ENCODE peak calls at places on chromosomes 13 and 19, in seven cellular contexts. G is heart right ventricle, U is BE2C, V is endodermal cell, E is transverse colon, W is A549, H is tibial artery. X is an unnamed sample.

GRCh38 chr13:39942901-39943273 is 287.4 kb downstream of the COG6 start:
- DNase-seq in G (peak), U (peak), V (peak), E (peak), W (peak), H (peak), X (peak)

GRCh38 chr13:26132756-26133155 is 80.9 kb upstream of the SHISA2 start:
- DNase-seq in G (no peak), U (no peak), V (no peak), E (no peak), W (no peak), H (no peak), X (no peak)

GRCh38 chr19:10603084-10603872 is 16.2 kb upstream of the AP1M2 start:
- DNase-seq in G (peak), U (no peak), V (peak), E (peak), W (no peak), H (peak), X (no peak)

GRCh38 chr19:45098521-45099464 is 5.8 kb downstream of the PPP1R37 start:
- DNase-seq in G (peak), U (peak), V (peak), E (no peak), W (no peak), H (no peak), X (no peak)

GRCh38 chr19:55257461-55258411 is 1.1 kb downstream of the PPP6R1 start:
- DNase-seq in G (no peak), U (no peak), V (peak), E (no peak), W (no peak), H (no peak), X (peak)

GRCh38 chr19:58558066-58558622 is at the start of gene UBE2M:
- DNase-seq in G (peak), U (peak), V (peak), E (peak), W (no peak), H (peak), X (peak)

GRCh38 chr13:31012285-31013024 is 80.0 kb downstream of the TEX26 start:
- DNase-seq in G (no peak), U (no peak), V (peak), E (no peak), W (peak), H (no peak), X (no peak)

GRCh38 chr19:35404879-35405622 is 34.2 kb downstream of the GPR42 start:
- DNase-seq in G (no peak), U (no peak), V (peak), E (peak), W (peak), H (no peak), X (no peak)

GRCh38 chr19:34484328-34484727 is 2.8 kb downstream of the WTIP start:
- DNase-seq in G (peak), U (no peak), V (no peak), E (no peak), W (no peak), H (no peak), X (no peak)

GRCh38 chr19:42628411-42629135 is 33.8 kb upstream of the CEACAM8 start:
- DNase-seq in G (no peak), U (no peak), V (no peak), E (no peak), W (no peak), H (no peak), X (no peak)

GRCh38 chr19:54162241-54162805 is 2.8 kb upstream of the LENG1 start:
- DNase-seq in G (peak), U (peak), V (peak), E (peak), W (peak), H (peak), X (peak)

GRCh38 chr19:1780272-1780957 is 27.1 kb downstream of the ONECUT3 start:
- DNase-seq in G (no peak), U (no peak), V (no peak), E (no peak), W (no peak), H (no peak), X (no peak)

GRCh38 chr19:48509467-48510194 is 2.0 kb downstream of the LMTK3 start:
- DNase-seq in G (no peak), U (no peak), V (peak), E (no peak), W (no peak), H (no peak), X (no peak)

GRCh38 chr13:94710081-94710809 is 2.1 kb downstream of the SOX21 start:
- DNase-seq in G (no peak), U (no peak), V (no peak), E (no peak), W (no peak), H (no peak), X (no peak)

GRCh38 chr13:28743499-28744083 is 24.8 kb upstream of the SLC46A3 start:
- DNase-seq in G (no peak), U (no peak), V (peak), E (no peak), W (no peak), H (no peak), X (no peak)

GRCh38 chr19:18901503-18901890 is 5.5 kb upstream of the CERS1 start:
- DNase-seq in G (no peak), U (no peak), V (no peak), E (no peak), W (no peak), H (no peak), X (no peak)

GRCh38 chr13:77028202-77028601 is 1.2 kb upstream of the FBXL3 start:
- DNase-seq in G (no peak), U (no peak), V (no peak), E (no peak), W (no peak), H (peak), X (no peak)

GRCh38 chr19:33409035-33409434 is 35.5 kb downstream of the CEBPG start:
- DNase-seq in G (no peak), U (no peak), V (no peak), E (no peak), W (no peak), H (no peak), X (peak)

GRCh38 chr13:63609574-63609973 is 2193.9 kb upstream of the PCDH20 start:
- DNase-seq in G (no peak), U (no peak), V (no peak), E (no peak), W (no peak), H (no peak), X (no peak)

DNA sequence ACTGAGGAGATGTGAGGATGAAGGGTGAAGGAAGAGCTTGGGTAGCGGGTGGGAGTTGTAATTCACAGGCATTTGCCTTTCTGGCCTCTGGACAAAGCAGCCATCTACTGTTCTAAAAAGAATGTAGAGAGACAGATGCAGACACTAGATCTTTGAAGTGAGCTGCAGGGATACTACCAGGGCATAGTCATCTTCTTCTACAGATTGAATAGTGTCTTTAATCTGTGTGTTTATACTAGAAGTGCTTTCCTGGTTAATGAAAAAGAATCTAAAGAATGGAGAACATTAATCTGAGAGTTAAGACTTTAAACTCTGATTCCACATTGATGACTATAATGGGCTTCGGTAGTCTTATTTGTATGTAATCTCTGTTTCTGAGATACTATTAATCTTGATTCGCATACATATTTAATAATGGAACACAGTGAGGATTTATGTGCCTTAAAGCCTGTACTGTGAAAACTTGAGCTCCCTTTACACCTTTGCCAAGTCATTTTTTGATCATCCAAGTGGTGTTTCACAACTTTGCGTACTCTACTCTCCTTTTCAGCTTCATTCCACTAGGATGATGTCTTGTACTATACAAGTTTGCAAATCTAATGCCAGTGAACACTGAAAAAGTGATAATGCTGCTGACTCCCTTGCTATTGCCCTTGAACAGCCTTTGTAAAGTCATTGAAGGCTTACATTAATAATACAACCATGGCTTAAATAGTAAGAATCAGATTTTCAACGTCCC is 2199.4 kb upstream of the PCDH20 start:
- DNase-seq in G (no peak), U (no peak), V (no peak), E (no peak), W (no peak), H (no peak), X (no peak)
- TF ChIP-seq CTCF in G (no peak), U (no peak), V (no peak), E (no peak), W (no peak), H (no peak), X (no peak)

DNA sequence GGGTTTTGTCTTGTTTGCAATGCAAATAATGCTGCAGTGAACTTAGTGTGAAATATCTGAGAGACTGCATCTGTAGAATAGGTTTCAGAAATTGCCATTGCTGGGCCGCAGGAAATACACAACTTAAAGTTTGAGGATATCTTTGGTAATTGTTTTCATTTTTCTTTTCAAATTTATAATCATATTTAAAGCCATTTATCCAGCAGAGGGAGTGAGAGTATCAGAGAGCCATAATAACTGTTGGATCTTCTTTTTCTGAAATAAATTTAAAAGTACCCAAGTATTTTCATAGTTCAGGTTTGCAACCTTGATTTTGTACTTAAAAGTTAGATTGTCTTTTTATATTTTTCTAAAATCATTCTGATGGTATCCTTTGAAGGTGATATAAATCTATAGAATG is 99.4 kb downstream of the ZMYM2 start:
- DNase-seq in G (no peak), U (no peak), V (no peak), E (no peak), W (no peak), H (no peak), X (no peak)
- TF ChIP-seq CTCF in G (no peak), U (no peak), V (no peak), E (no peak), W (no peak), H (no peak), X (no peak)

DNA sequence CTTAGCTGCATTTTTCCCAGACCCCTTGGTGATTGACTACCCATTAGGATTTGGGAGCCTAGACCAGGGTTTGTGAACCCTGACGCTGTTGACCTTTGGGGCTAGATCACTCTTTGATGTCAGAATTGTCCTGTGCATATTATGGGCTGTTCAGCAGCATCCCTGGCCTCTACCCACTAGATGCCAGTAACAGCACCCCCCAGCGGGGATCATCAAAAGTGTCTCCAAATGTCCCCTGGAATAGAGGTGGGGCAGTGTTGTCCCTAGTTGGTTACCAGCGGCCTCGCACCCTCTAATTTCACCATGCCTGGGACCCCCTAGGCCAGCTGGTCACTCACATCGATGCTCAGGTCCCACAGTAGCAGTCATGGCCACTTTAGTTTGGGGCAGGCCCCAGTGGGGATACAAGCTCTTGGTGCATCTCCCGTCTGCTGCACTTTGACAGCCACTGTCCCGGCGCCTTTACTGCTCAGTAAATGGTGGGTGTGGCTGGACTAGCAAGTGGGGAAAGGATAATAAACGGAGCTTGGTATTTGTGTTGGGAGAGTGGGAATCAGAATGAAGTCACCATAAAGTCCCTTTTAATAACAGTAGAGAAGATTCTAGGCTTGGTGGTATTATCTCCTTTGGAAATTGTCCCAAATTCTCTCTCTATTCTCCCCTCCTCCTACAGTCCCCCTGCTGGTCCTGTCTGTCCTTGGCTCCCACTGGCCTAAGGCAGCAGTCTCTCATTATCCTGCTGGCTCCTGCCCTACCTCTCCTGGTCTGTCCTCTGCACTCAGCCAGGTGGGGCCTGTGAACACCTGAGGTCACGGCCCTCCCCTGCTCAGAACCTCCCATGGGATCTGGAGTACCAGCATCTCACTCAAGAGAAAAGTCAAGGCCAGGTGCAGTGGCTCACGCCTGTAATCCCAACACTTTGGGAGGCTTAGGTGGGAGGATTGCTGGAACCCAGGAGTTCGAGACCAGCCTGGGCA is 80.6 kb downstream of the SIPA1L3 start:
- DNase-seq in G (no peak), U (no peak), V (peak), E (peak), W (no peak), H (no peak), X (peak)
- TF ChIP-seq CTCF in G (no peak), U (no peak), V (peak), E (no peak), W (peak), H (no peak), X (peak)

DNA sequence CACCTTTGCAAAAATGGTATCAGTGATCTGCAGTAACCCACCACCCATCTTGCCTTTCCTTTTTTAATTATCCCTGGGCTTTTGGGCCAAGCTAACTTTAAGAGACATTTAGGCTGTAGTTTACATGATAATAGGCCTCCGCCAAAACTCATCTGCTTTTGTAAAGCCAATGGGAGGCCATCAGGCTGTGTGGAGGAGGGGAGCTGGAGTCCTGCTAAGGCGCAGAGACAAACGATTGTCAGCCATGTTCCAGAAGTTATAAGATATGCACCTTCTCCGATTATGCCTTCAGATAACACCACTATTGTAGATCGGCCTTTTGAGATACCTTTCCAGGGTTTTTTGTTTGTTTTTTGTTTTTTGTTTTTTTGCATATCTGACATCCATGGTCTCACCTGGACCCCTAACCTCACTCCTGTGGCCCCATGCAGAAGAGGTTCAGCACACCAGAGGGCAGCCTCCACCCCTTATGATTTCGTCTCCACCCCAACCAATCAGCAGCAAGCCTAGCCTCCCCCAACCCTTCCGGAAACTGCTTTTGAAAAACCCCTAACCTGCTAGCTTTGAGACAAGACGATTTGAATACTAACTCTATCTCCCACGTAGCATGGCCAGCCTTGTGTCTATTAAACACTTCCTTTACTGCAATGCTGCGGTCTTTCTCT is 113.9 kb upstream of the UBL3 start:
- DNase-seq in G (no peak), U (no peak), V (peak), E (no peak), W (no peak), H (no peak), X (no peak)
- TF ChIP-seq CTCF in G (no peak), U (no peak), V (peak), E (no peak), W (no peak), H (no peak), X (no peak)

GRCh38 chr19:43658001-43658400 is 12.0 kb downstream of the PLAUR start:
- DNase-seq in G (no peak), U (no peak), V (no peak), E (no peak), W (no peak), H (no peak), X (no peak)

GRCh38 chr19:43660301-43660700 is 9.7 kb downstream of the PLAUR start:
- DNase-seq in G (no peak), U (no peak), V (no peak), E (no peak), W (no peak), H (no peak), X (no peak)

GRCh38 chr19:43667524-43668405 is 2.2 kb downstream of the PLAUR start:
- DNase-seq in G (peak), U (no peak), V (no peak), E (peak), W (no peak), H (peak), X (peak)

GRCh38 chr19:43664008-43664407 is 6.0 kb downstream of the PLAUR start:
- DNase-seq in G (no peak), U (no peak), V (no peak), E (no peak), W (no peak), H (peak), X (no peak)

DNA sequence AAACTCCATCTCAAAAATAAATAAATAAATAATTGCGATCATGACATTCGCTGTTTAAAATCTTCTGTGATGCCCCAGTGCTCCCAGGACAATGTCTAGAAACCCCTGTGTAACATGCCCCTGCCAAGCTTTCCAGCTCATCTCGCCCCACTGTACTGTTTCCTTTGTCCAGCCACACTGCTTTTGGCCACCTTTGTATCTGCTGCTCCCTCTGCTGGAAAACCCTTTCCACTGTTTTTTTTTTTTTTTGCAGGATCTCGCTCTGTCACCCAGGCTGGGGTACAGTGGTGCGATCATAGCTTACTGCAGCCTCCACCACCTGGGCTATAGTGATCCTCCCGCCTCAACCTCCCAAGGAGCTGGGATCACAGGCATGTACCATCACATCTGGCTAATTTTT is 7.5 kb downstream of the PLAUR start:
- DNase-seq in G (no peak), U (no peak), V (peak), E (no peak), W (no peak), H (no peak), X (no peak)
- TF ChIP-seq CTCF in G (no peak), U (peak), V (peak), E (peak), W (peak), H (no peak), X (peak)

GRCh38 chr19:31992750-31993149 is 352.7 kb upstream of the ZNF507 start:
- DNase-seq in G (no peak), U (no peak), V (no peak), E (no peak), W (no peak), H (no peak), X (no peak)
- TF ChIP-seq CTCF in G (no peak), U (no peak), V (no peak), E (no peak), W (no peak), H (no peak), X (no peak)

GRCh38 chr13:57824121-57824520 is 192.6 kb downstream of the PCDH17 start:
- DNase-seq in G (no peak), U (no peak), V (no peak), E (no peak), W (no peak), H (no peak), X (no peak)
- TF ChIP-seq CTCF in G (no peak), U (no peak), V (no peak), E (no peak), W (no peak), H (no peak), X (no peak)